ENCODE peak calls at places on chromosomes 1 and 21, in nine cellular contexts. T is CD8-positive, alpha-beta T cell; F is sigmoid colon; W is cardiac muscle cell; Y is kidney; K is psoas muscle; J is dorsolateral prefrontal cortex; A is heart right ventricle; S is left ventricle myocardium inferior. Q is an unnamed sample.

GRCh38 chr1:28865997-28866650 is 48.2 kb upstream of the EPB41 start:
- DNase-seq in Y (no peak), K (no peak), T (no peak), A (no peak), S (no peak), W (no peak), F (no peak), J (no peak), Q (no peak)

GRCh38 chr1:183864611-183865010 is 59.7 kb downstream of the RGL1 start:
- DNase-seq in A (no peak), J (no peak), W (no peak), F (no peak), K (no peak), Y (no peak), S (no peak), T (no peak), Q (no peak)

GRCh38 chr1:19814681-19815503 is at the start of gene RNF186:
- DNase-seq in W (no peak), A (no peak), Y (peak; percentile 85), T (no peak), J (no peak), K (peak; percentile 58), F (no peak), S (no peak), Q (no peak)

GRCh38 chr1:202029171-202029665 is 18.8 kb downstream of the ELF3 start:
- DNase-seq in W (peak; percentile 51), Y (peak; percentile 11), J (no peak), F (no peak), K (no peak), S (no peak), A (no peak), T (no peak), Q (peak; percentile 95)

GRCh38 chr1:43910359-43910758 is 23.2 kb upstream of the ARTN start:
- DNase-seq in W (no peak), J (no peak), K (no peak), S (no peak), F (no peak), T (no peak), A (no peak), Y (no peak), Q (no peak)

GRCh38 chr1:103525114-103525606 is 339 bp upstream of the RNPC3 start:
- DNase-seq in S (no peak), Y (no peak), K (no peak), J (no peak), F (no peak), W (peak; percentile 75), A (no peak), T (peak; percentile 11), Q (peak; percentile 49)

GRCh38 chr1:226400519-226401406 is 7.1 kb downstream of the PARP1 start:
- DNase-seq in S (no peak), F (no peak), T (no peak), Y (no peak), J (no peak), K (no peak), W (no peak), A (no peak), Q (no peak)

GRCh38 chr1:228464487-228464983 is 22.6 kb upstream of the RNF187 start:
- DNase-seq in F (peak; percentile 78), Y (peak; percentile 87), S (peak; percentile 57), W (peak; percentile 85), A (peak; percentile 59), J (peak; percentile 65), T (peak; percentile 86), K (peak; percentile 67), Q (peak; percentile 88)

GRCh38 chr21:42695324-42696025 is 42.1 kb downstream of the PDE9A start:
- DNase-seq in J (no peak), A (no peak), Y (no peak), W (peak; percentile 73), K (no peak), T (no peak), F (peak; percentile 71), S (no peak), Q (no peak)

GRCh38 chr1:109253803-109254620 is 4.7 kb downstream of the CELSR2 start:
- DNase-seq in Y (peak; percentile 84), S (no peak), W (peak; percentile 35), K (peak; percentile 52), T (no peak), J (no peak), F (no peak), A (no peak), Q (no peak)

GRCh38 chr1:160624464-160624863 is 22.4 kb downstream of the SLAMF1 start:
- DNase-seq in S (no peak), W (no peak), J (no peak), T (no peak), A (no peak), K (no peak), Y (no peak), F (no peak), Q (no peak)

GRCh38 chr1:10694274-10694632 is 102.2 kb downstream of the CASZ1 start:
- DNase-seq in T (peak; percentile 56), J (no peak), W (peak; percentile 26), Y (no peak), S (no peak), F (no peak), A (no peak), K (no peak), Q (peak; percentile 80)

GRCh38 chr1:88595355-88595754 is 88.7 kb upstream of the PKN2 start:
- DNase-seq in Y (no peak), S (no peak), A (no peak), T (no peak), F (no peak), W (peak; percentile 55), K (no peak), J (no peak), Q (peak; percentile 11)

GRCh38 chr1:197910120-197911110 is 6.8 kb upstream of the LHX9 start:
- DNase-seq in F (no peak), Y (no peak), J (no peak), A (no peak), W (no peak), T (no peak), K (no peak), S (no peak), Q (no peak)

GRCh38 chr1:197912739-197913494 is 4.3 kb upstream of the LHX9 start:
- DNase-seq in S (no peak), J (no peak), W (no peak), F (no peak), T (no peak), Y (no peak), K (no peak), A (no peak), Q (no peak)

GRCh38 chr1:197909346-197909745 is 6.9 kb downstream of the C1orf53 start:
- DNase-seq in K (no peak), W (no peak), T (no peak), S (no peak), Y (no peak), F (no peak), J (no peak), A (no peak), Q (no peak)

GRCh38 chr1:197911857-197912696 is 5.1 kb upstream of the LHX9 start:
- DNase-seq in S (no peak), W (no peak), J (no peak), K (no peak), F (no peak), Y (no peak), T (no peak), A (no peak), Q (peak; percentile 53)

GRCh38 chr1:197911172-197911856 is 5.9 kb upstream of the LHX9 start:
- DNase-seq in A (no peak), K (peak; percentile 57), S (no peak), Y (no peak), F (no peak), T (no peak), J (no peak), W (no peak), Q (no peak)
- H3K27ac ChIP-seq in A (no peak overlapping the region), K (no peak overlapping the region), S (no peak overlapping the region), Y (no peak overlapping the region), F (no peak overlapping the region), T (no peak overlapping the region), J (no peak overlapping the region), W (no peak overlapping the region), Q (no peak overlapping the region)

DNA sequence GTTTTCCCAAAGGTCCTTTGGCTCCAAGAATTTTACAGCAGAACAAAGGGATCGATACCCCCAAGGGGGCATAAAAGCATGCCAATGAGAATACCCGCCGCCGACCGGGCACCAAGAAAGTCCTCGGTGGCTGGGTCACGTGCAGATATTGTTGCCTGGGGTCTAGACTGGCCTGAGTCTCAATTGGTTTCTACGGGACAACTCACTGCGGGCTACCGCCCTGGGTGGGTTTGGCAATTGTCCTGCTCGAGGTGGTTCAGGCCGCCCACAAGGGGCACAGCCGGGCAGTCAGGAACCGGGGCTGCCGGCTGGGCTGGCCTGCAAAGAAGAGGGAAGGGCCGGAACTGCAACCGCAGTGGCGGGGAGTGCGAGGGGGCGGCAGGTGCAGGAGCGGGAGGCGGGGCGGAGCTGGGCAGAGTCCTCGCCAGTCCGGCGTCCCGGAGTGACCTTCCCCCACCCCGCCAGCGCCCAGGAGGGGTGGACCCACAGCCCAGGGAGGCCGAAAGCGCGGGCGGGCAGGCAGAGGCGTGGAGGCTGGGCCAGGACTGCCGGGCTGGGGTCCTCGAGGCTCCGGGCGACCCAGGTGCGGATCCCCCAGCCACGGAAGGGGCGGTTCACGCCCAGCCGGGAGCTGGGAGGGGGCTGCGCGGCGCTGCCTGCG is 926 bp upstream of the ATP1B1 start:
- DNase-seq in S (peak; percentile 81), W (no peak), Y (peak; percentile 98), A (peak; percentile 82), T (peak; percentile 32), K (peak; percentile 95), J (peak; percentile 74), F (peak; percentile 87), Q (peak; percentile 63)
- TF ChIP-seq CTCF in S (no peak), W (no peak), Y (no peak), A (no peak), T (no peak), K (no peak), J (no peak), F (no peak), Q (no peak)

DNA sequence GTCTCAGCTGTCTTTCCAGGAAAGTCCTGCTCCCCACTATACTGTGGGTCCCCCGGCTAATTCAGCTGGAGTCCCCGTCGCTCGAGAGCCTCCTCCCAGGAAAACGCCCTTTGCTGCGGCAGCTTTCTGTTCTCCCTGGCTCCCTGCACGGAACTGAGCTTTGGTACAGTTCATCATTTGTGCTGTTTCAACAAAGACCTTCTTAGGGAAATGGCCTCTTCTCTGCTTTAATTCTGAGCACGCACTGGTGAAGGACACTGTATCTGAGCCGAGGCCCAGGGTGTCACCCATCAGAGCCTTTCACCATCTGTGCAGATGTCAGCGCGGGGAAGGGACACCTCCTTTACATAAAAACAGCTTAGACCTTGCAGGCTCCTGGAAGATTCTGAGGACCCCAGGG is 13.5 kb upstream of the PEX10 start:
- DNase-seq in Y (no peak), F (no peak), J (no peak), A (no peak), T (no peak), S (no peak), W (no peak), K (no peak), Q (no peak)
- H3K27ac ChIP-seq in Y (no peak overlapping the region), F (no peak overlapping the region), J (peak overlapping the region; percentile 59), A (no peak overlapping the region), T (no peak overlapping the region), S (no peak overlapping the region), W (no peak overlapping the region), K (no peak overlapping the region), Q (peak overlapping the region; percentile 96)

DNA sequence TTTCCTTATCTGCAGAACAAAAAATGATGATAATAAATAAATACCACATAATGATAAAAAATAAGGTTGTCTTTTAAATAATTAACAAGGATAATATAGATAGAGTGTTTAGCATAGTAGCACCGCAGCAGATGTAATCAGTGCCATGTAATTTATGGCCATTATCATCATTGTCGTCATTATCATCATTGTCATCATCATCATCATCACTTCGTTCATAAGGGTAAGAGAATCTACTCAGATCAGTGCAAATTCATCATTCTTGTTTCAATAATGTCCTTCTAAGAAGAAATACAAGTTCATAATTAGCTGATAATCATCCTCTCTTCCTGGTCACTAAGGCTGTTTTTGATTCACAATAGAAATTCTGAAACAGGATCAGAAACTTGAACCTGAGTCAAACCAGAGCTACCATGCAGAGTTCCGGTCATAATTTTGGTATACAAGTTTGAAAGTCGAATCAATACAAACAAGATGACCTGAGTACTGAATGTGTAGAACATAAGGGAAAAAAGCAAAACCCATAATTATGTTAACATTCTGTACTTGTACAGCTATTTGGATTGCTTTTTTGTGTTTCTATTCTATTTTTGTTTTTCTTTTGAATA is 172.0 kb downstream of the LRRC40 start:
- DNase-seq in F (no peak), A (no peak), W (no peak), Y (no peak), T (no peak), S (no peak), J (no peak), K (no peak), Q (no peak)
- TF ChIP-seq CTCF in F (no peak), A (no peak), W (no peak), Y (no peak), T (no peak), S (no peak), J (no peak), K (no peak), Q (no peak)

Q was measured in RWPE1.